ENCODE peak calls at places on chromosome 21, in nine cellular contexts. T, B, S, L, I, Q, Y, N and X are unnamed samples.

GRCh38 chr21:44510508-44511218 is 29.3 kb downstream of the KRTAP10-1 start:
- DNase-seq in Y (no peak), B (no peak), L (peak; percentile 86), S (peak; percentile 79), T (peak; percentile 75), I (peak; percentile 75), N (peak; percentile 66), Q (peak; percentile 33), X (peak; percentile 74)

GRCh38 chr21:45290948-45291612 is 3.4 kb upstream of the POFUT2 start:
- DNase-seq in L (no peak), Y (peak; percentile 41), S (no peak), N (no peak), T (no peak), I (no peak), B (no peak), Q (no peak), X (no peak)

GRCh38 chr21:39098696-39099111 is 84.5 kb downstream of the PSMG1 start:
- DNase-seq in T (no peak), Q (peak; percentile 37), L (no peak), I (no peak), B (no peak), N (no peak), S (peak; percentile 10), Y (no peak), X (no peak)

GRCh38 chr21:43609501-43610340 is 49.6 kb downstream of the HSF2BP start:
- DNase-seq in T (no peak), L (no peak), B (no peak), N (no peak), Y (no peak), I (peak; percentile 71), Q (peak; percentile 93), S (peak; percentile 30), X (peak; percentile 67)

GRCh38 chr21:45017376-45017960 is 56.9 kb upstream of the ADARB1 start:
- DNase-seq in T (no peak), N (no peak), S (no peak), B (no peak), L (no peak), I (peak; percentile 5), Y (peak; percentile 19), Q (no peak), X (no peak)

GRCh38 chr21:26117324-26117971 is 53.1 kb downstream of the APP start:
- DNase-seq in B (no peak), N (no peak), L (no peak), S (no peak), Y (no peak), I (no peak), Q (no peak), T (no peak), X (no peak)

GRCh38 chr21:26842976-26843911 is 2.0 kb downstream of the ADAMTS1 start:
- DNase-seq in Q (peak; percentile 94), N (no peak), Y (peak; percentile 94), I (peak; percentile 87), L (peak; percentile 83), B (no peak), S (peak; percentile 83), T (no peak), X (peak; percentile 40)

GRCh38 chr21:38126677-38127271 is 130.0 kb upstream of the KCNJ15 start:
- DNase-seq in N (peak; percentile 1), I (peak; percentile 45), T (no peak), Y (peak; percentile 41), S (peak; percentile 78), L (peak; percentile 85), B (no peak), Q (peak; percentile 51), X (peak; percentile 45)

GRCh38 chr21:29307718-29308455 is 9.2 kb downstream of the BACH1 start:
- DNase-seq in N (no peak), I (no peak), S (no peak), Y (no peak), B (no peak), T (no peak), Q (no peak), L (no peak), X (no peak)

GRCh38 chr21:14275806-14276205 is 59.8 kb downstream of the RBM11 start:
- DNase-seq in L (no peak), S (no peak), I (no peak), N (no peak), T (no peak), Q (no peak), B (no peak), Y (no peak), X (no peak)

GRCh38 chr21:45093064-45093532 is 18.7 kb downstream of the ADARB1 start:
- DNase-seq in L (no peak), B (no peak), S (no peak), T (no peak), Y (peak; percentile 63), N (no peak), Q (peak; percentile 59), I (no peak), X (peak; percentile 27)

GRCh38 chr21:35002879-35003722 is 46.0 kb downstream of the RUNX1 start:
- DNase-seq in Y (no peak), L (no peak), S (no peak), T (no peak), Q (no peak), N (no peak), B (no peak), I (no peak), X (no peak)

GRCh38 chr21:21341041-21341440 is 342.8 kb downstream of the NCAM2 start:
- DNase-seq in B (no peak), Y (no peak), I (no peak), T (no peak), S (no peak), L (no peak), Q (no peak), N (no peak), X (no peak)

GRCh38 chr21:17537299-17537698 is 24.5 kb downstream of the CXADR start:
- DNase-seq in I (no peak), Q (peak; percentile 43), L (no peak), B (no peak), S (no peak), T (no peak), N (no peak), Y (no peak), X (no peak)

DNA sequence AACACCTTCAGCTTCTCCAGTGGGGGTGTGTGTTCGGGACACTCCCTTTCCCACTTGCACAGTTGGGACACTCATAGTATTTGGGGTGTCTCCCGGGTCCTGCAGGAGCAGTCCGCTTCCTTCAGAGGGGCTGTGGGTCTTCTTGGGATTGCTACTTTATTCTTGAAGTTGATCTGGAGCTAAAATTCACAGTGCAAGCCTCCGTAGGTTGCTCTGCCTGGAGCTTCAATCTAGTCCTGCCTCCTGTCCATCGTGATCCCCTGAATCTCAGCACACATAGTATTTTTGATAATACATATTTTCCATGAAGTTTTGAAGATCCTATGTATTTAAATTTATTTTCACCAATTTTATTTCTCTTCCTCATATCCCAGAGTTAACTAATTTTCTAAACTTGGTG is 902.1 kb downstream of the LTN1 start:
- DNase-seq in N (no peak), S (no peak), I (no peak), B (no peak), T (no peak), Y (no peak), Q (no peak), L (no peak), X (no peak)
- H3K4me3 ChIP-seq in N (no peak overlapping the region), S (peak overlapping the region; percentile 13), I (no peak overlapping the region), B (peak overlapping the region; percentile 22), T (no peak overlapping the region), Y (no peak overlapping the region), Q (no peak overlapping the region), L (no peak overlapping the region), X (no peak overlapping the region)

GRCh38 chr21:33644383-33645074 is 2.2 kb downstream of the ITSN1 start:
- DNase-seq in S (no peak), B (no peak), Q (peak; percentile 50), N (no peak), L (peak; percentile 22), T (no peak), Y (no peak), I (no peak), X (peak; percentile 76)

GRCh38 chr21:33642896-33643657 is 776 bp downstream of the ITSN1 start:
- DNase-seq in I (peak; percentile 48), Q (peak; percentile 54), S (peak; percentile 59), T (no peak), L (peak; percentile 64), N (no peak), B (no peak), Y (peak; percentile 30), X (peak; percentile 39)

GRCh38 chr21:33642027-33642895 is at the start of gene ITSN1:
- DNase-seq in N (peak; percentile 98), S (peak; percentile 99), Y (peak; percentile 100), I (peak; percentile 100), B (peak; percentile 99), T (peak; percentile 100), Q (peak; percentile 99), L (peak; percentile 100), X (peak; percentile 100)

GRCh38 chr21:33645730-33646129 is 3.4 kb downstream of the ITSN1 start:
- DNase-seq in B (no peak), L (no peak), N (no peak), T (no peak), I (no peak), Q (no peak), S (no peak), Y (no peak), X (no peak)

DNA sequence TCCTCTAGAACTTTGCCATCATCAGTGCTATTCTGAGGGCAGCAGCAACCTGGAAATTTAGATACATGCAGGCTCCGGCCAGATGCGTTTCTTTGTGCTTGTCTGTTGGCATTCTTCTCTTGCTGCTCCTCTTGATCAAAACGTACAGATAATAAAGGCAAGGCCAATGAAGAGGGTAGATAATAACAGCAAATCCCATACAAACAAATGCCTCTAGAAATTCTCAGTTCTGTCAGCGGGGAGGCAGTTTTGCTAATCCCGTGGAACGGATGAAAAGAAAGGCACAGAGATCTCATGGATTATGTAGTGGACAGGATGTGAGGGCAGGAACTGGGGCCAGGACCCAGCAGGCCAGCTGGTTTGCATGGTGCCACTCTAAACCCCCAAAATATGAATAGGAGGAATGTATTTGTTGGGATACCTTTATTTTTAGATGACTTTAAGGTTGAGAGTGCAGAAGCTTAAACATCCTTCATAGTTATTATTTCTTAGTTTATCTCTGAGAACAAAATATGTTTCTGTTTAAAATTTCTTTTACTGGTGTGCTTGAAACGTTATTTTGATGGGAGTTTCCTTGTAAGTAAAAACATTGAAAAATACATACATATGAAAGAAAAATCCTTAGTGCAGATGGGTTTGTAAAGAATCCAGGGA is 1.5 kb downstream of the ITSN1 start:
- DNase-seq in Y (no peak), N (no peak), T (no peak), L (peak; percentile 27), Q (peak; percentile 56), B (no peak), S (peak; percentile 39), I (no peak), X (no peak)
- H3K27ac ChIP-seq in Y (peak overlapping the region; percentile 89), N (no peak overlapping the region), T (no peak overlapping the region), L (peak overlapping the region; percentile 16), Q (peak overlapping the region; percentile 54), B (peak overlapping the region; percentile 90), S (peak overlapping the region; percentile 85), I (peak overlapping the region; percentile 95), X (peak overlapping the region; percentile 80)

GRCh38 chr21:42225042-42225441 is 6.1 kb downstream of the ABCG1 start:
- DNase-seq in Q (no peak), B (no peak), L (no peak), T (no peak), I (no peak), Y (no peak), S (no peak), N (no peak), X (no peak)
- H3K27me3 ChIP-seq in Q (no peaks in the 10 kb centered on the region), B (no peaks in the 10 kb centered on the region), L (peaks cover 14% of the 10 kb centered on the region), T (no peaks in the 10 kb centered on the region), I (no peaks in the 10 kb centered on the region), Y (no peaks in the 10 kb centered on the region), S (peaks cover 4% of the 10 kb centered on the region), N (no peaks in the 10 kb centered on the region), X (peaks cover 2% of the 10 kb centered on the region)

DNA sequence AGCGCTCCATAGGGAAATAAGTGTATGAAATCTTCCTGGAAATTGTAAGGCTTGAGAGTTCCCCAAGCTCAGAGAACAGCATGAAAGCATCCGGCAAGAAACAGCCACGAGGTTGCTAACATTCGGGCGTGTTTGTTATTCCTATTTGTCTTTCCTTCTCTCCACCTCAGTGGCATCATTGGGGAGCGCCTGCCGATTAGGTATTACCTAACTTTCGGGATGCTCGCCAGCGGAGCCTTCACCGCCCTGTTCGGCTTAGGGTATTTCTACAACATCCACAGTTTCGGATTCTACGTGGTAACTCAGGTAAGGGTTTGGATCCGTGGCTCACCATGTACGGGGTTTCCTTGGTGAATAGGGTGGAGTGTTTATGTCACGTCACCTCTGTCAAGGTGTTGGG is 25.7 kb downstream of the SLC37A1 start:
- DNase-seq in N (no peak), S (no peak), Y (no peak), Q (no peak), B (no peak), L (no peak), I (no peak), T (no peak), X (no peak)
- H3K4me3 ChIP-seq in N (no peak overlapping the region), S (no peak overlapping the region), Y (no peak overlapping the region), Q (no peak overlapping the region), B (no peak overlapping the region), L (no peak overlapping the region), I (no peak overlapping the region), T (no peak overlapping the region), X (no peak overlapping the region)